ENCODE peak calls at places on chromosome 11, in six cellular contexts. Q is right lobe of liver, M is posterior cingulate gyrus, P is GM20000, S is ovary, Y is body of pancreas. X is an unnamed sample.

GRCh38 chr11:108616549-108616948 is 23.0 kb upstream of the EXPH5 start:
- DNase-seq in Y (no peak), S (no peak), Q (no peak), M (no peak), P (no peak), X (no peak)

GRCh38 chr11:117901601-117902000 is 25.1 kb upstream of the FXYD6 start:
- DNase-seq in M (no peak), P (no peak), S (peak), Y (no peak), Q (peak), X (no peak)

GRCh38 chr11:113991170-113991569 is 16.3 kb downstream of the HTR3A start:
- DNase-seq in Y (peak), M (no peak), S (no peak), Q (no peak), P (no peak), X (no peak)

GRCh38 chr11:1767399-1768140 is 3.8 kb upstream of the CTSD start:
- DNase-seq in Y (peak), Q (no peak), P (no peak), S (no peak), M (no peak), X (no peak)

GRCh38 chr11:13015753-13016152 is 6.6 kb downstream of the RASSF10 start:
- DNase-seq in S (no peak), P (no peak), Y (no peak), M (no peak), Q (no peak), X (no peak)

GRCh38 chr11:2398664-2399355 is 1.7 kb upstream of the TSSC4 start:
- DNase-seq in M (no peak), P (no peak), Q (no peak), Y (no peak), S (no peak), X (no peak)

GRCh38 chr11:68735626-68736025 is 15.7 kb downstream of the TESMIN start:
- DNase-seq in M (no peak), S (no peak), P (no peak), Q (no peak), Y (no peak), X (no peak)

GRCh38 chr11:109424893-109425292 is 2.9 kb downstream of the C11orf87 start:
- DNase-seq in M (no peak), S (no peak), Y (peak), P (peak), Q (no peak), X (no peak)

GRCh38 chr11:111301004-111301839 is 2.9 kb downstream of the POU2AF3 start:
- DNase-seq in M (no peak), P (peak), Q (peak), Y (peak), S (no peak), X (no peak)

GRCh38 chr11:26905368-26905767 is 88.5 kb upstream of the FIBIN start:
- DNase-seq in Y (no peak), Q (no peak), S (no peak), M (no peak), P (no peak), X (no peak)

GRCh38 chr11:134691474-134691873 is 279.4 kb upstream of the B3GAT1 start:
- DNase-seq in P (no peak), Q (no peak), S (no peak), Y (no peak), M (no peak), X (no peak)

GRCh38 chr11:71086687-71087258 is 165.6 kb downstream of the SHANK2 start:
- DNase-seq in Y (peak), S (no peak), Q (no peak), M (peak), P (no peak), X (no peak)

GRCh38 chr11:65551572-65552398 is 6.4 kb downstream of the LTBP3 start:
- DNase-seq in Q (peak), M (no peak), S (no peak), Y (peak), P (peak), X (no peak)

GRCh38 chr11:87361891-87362290 is 324.2 kb downstream of the TMEM135 start:
- DNase-seq in Y (no peak), Q (no peak), S (no peak), M (no peak), P (no peak), X (no peak)

GRCh38 chr11:74634537-74634936 is 42.2 kb downstream of the POLD3 start:
- DNase-seq in Y (peak), M (no peak), P (no peak), S (no peak), Q (no peak), X (no peak)

GRCh38 chr11:27864046-27865025 is 164.1 kb upstream of the BDNF start:
- DNase-seq in Y (peak), Q (no peak), S (no peak), P (no peak), M (no peak), X (no peak)

GRCh38 chr11:44983786-44984185 is 33.1 kb upstream of the TP53I11 start:
- DNase-seq in M (no peak), Q (peak), S (peak), P (no peak), Y (no peak), X (no peak)

GRCh38 chr11:61418136-61418535 is 11.6 kb downstream of the CPSF7 start:
- DNase-seq in S (no peak), Y (no peak), M (no peak), Q (no peak), P (no peak), X (no peak)

GRCh38 chr11:15490535-15490934 is 375.8 kb downstream of the INSC start:
- DNase-seq in Q (no peak), P (no peak), Y (no peak), S (no peak), M (no peak), X (no peak)

GRCh38 chr11:104876324-104876723 is 21.9 kb downstream of the CASP12 start:
- DNase-seq in P (no peak), M (no peak), S (no peak), Y (no peak), Q (no peak), X (no peak)

GRCh38 chr11:123505546-123506299 is 75.7 kb downstream of the GRAMD1B start:
- DNase-seq in M (peak), Y (no peak), Q (no peak), P (no peak), S (no peak), X (no peak)

GRCh38 chr11:8811571-8811970 is 99.4 kb upstream of the AKIP1 start:
- DNase-seq in P (no peak), M (no peak), Y (no peak), Q (no peak), S (no peak), X (no peak)

GRCh38 chr11:37788141-37788877 is 1190.3 kb upstream of the RAG2 start:
- DNase-seq in Q (no peak), Y (no peak), P (no peak), M (no peak), S (no peak), X (no peak)

GRCh38 chr11:106789406-106789805 is 228.9 kb downstream of the GUCY1A2 start:
- DNase-seq in Q (no peak), P (no peak), M (no peak), Y (no peak), S (no peak), X (no peak)

GRCh38 chr11:86551286-86551685 is 121.1 kb downstream of the ME3 start:
- DNase-seq in Q (no peak), M (no peak), P (no peak), S (no peak), Y (no peak), X (no peak)

GRCh38 chr11:113591122-113591521 is 115.0 kb downstream of the TMPRSS5 start:
- DNase-seq in S (no peak), P (no peak), M (no peak), Q (no peak), Y (no peak), X (no peak)

GRCh38 chr11:4459470-4459869 is 10.4 kb downstream of the OR52K2 start:
- DNase-seq in S (peak), Y (peak), M (no peak), P (no peak), Q (no peak), X (no peak)

GRCh38 chr11:44834846-44835245 is 108.1 kb downstream of the TSPAN18 start:
- DNase-seq in M (no peak), P (no peak), S (no peak), Q (no peak), Y (no peak), X (no peak)

GRCh38 chr11:68402355-68403031 is 58.1 kb upstream of the PPP6R3 start:
- DNase-seq in Q (peak), P (no peak), S (no peak), M (no peak), Y (no peak), X (no peak)

GRCh38 chr11:69451289-69451688 is 30.2 kb upstream of the LINC01488 start:
- DNase-seq in Y (no peak), S (no peak), Q (no peak), P (no peak), M (no peak), X (no peak)